ENCODE peak calls at places on chromosomes 4 and X, in seven cellular contexts. L, O, N, H, R, A and U are unnamed samples.

GRCh38 chr4:169716677-169717076 is 41.1 kb downstream of the HPF1 start:
- DNase-seq in L (no peak), O (no peak), N (no peak), H (no peak), R (no peak), A (no peak), U (no peak)

GRCh38 chrX:44873415-44874270 is 655 bp downstream of the KDM6A start:
- DNase-seq in L (peak; percentile 78), O (peak; percentile 19), N (peak; percentile 72), H (no peak), R (peak; percentile 34), A (peak; percentile 60), U (peak; percentile 72)

GRCh38 chrX:1453390-1453783 is 678 bp upstream of the ASMTL start:
- DNase-seq in L (peak; percentile 80), O (no peak), N (no peak), H (no peak), R (no peak), A (no peak), U (no peak)

GRCh38 chr4:118842055-118842454 is 6.1 kb upstream of the SEC24D start:
- DNase-seq in L (no peak), O (no peak), N (no peak), H (no peak), R (no peak), A (no peak), U (no peak)

GRCh38 chr4:24887881-24888430 is 24.9 kb downstream of the CCDC149 start:
- DNase-seq in L (no peak), O (no peak), N (no peak), H (no peak), R (no peak), A (no peak), U (no peak)

GRCh38 chr4:107066622-107067021 is 30.5 kb upstream of the DKK2 start:
- DNase-seq in L (no peak), O (no peak), N (no peak), H (no peak), R (no peak), A (no peak), U (no peak)

GRCh38 chr4:38044060-38044459 is 83.9 kb downstream of the PTTG2 start:
- DNase-seq in L (no peak), O (no peak), N (no peak), H (no peak), R (no peak), A (no peak), U (no peak)

GRCh38 chr4:108940086-108941033 is 177.5 kb upstream of the ETNPPL start:
- DNase-seq in L (no peak), O (no peak), N (no peak), H (no peak), R (no peak), A (no peak), U (no peak)

GRCh38 chr4:20273793-20274192 is 22.1 kb downstream of the SLIT2 start:
- DNase-seq in L (no peak), O (no peak), N (no peak), H (peak; percentile 19), R (peak; percentile 86), A (no peak), U (no peak)

GRCh38 chrX:13620202-13620601 is 32.7 kb upstream of the TCEANC start:
- DNase-seq in L (no peak), O (no peak), N (no peak), H (no peak), R (no peak), A (no peak), U (no peak)

GRCh38 chrX:94813541-94813940 is 1139.5 kb downstream of the FAM133A start:
- DNase-seq in L (no peak), O (no peak), N (peak; percentile 2), H (no peak), R (no peak), A (no peak), U (no peak)

GRCh38 chrX:101417981-101418841 is 10.2 kb downstream of the HNRNPH2 start:
- DNase-seq in L (peak; percentile 80), O (peak; percentile 23), N (peak; percentile 11), H (no peak), R (no peak), A (peak; percentile 63), U (peak; percentile 3)

GRCh38 chr4:80071643-80072606 is 1.1 kb downstream of the ANTXR2 start:
- DNase-seq in L (peak; percentile 55), O (no peak), N (no peak), H (peak; percentile 9), R (no peak), A (peak; percentile 67), U (peak; percentile 54)

GRCh38 chr4:29309050-29309449 is 1411.1 kb upstream of the PCDH7 start:
- DNase-seq in L (no peak), O (no peak), N (no peak), H (no peak), R (no peak), A (no peak), U (no peak)

GRCh38 chr4:70945046-70945445 is 42.9 kb downstream of the MOB1B start:
- DNase-seq in L (no peak), O (no peak), N (no peak), H (no peak), R (no peak), A (no peak), U (no peak)

GRCh38 chr4:168440442-168441264 is 39.6 kb downstream of the DDX60L start:
- DNase-seq in L (no peak), O (no peak), N (no peak), H (no peak), R (no peak), A (no peak), U (no peak)

GRCh38 chr4:164779811-164780216 is 25.9 kb downstream of the SMIM31 start:
- DNase-seq in L (no peak), O (peak; percentile 0), N (peak; percentile 33), H (peak; percentile 20), R (peak; percentile 16), A (peak; percentile 56), U (peak; percentile 64)

GRCh38 chr4:37765741-37766140 is 60.7 kb upstream of the PGM2 start:
- DNase-seq in L (no peak), O (no peak), N (no peak), H (peak; percentile 13), R (peak; percentile 8), A (no peak), U (no peak)

GRCh38 chr4:54384563-54384962 is 155.5 kb downstream of the PDGFRA start:
- DNase-seq in L (peak; percentile 27), O (peak; percentile 10), N (peak; percentile 4), H (peak; percentile 36), R (no peak), A (peak; percentile 16), U (peak; percentile 52)

GRCh38 chrX:114924846-114925245 is 92.6 kb downstream of the IL13RA2 start:
- DNase-seq in L (no peak), O (no peak), N (no peak), H (no peak), R (no peak), A (no peak), U (no peak)

GRCh38 chr4:47830263-47831025 is 7.4 kb downstream of the CORIN start:
- DNase-seq in L (no peak), O (no peak), N (no peak), H (no peak), R (no peak), A (no peak), U (no peak)

GRCh38 chr4:184123009-184123408 is 94.7 kb downstream of the ENPP6 start:
- DNase-seq in L (no peak), O (no peak), N (no peak), H (no peak), R (no peak), A (no peak), U (no peak)

GRCh38 chr4:99815597-99816011 is 1.0 kb upstream of the DAPP1 start:
- DNase-seq in L (no peak), O (no peak), N (no peak), H (no peak), R (no peak), A (no peak), U (no peak)

GRCh38 chrX:11458175-11458574 is 165.0 kb downstream of the AMELX start:
- DNase-seq in L (no peak), O (no peak), N (no peak), H (no peak), R (no peak), A (no peak), U (no peak)

GRCh38 chrX:50072110-50072509 is 128.7 kb downstream of the AKAP4 start:
- DNase-seq in L (no peak), O (no peak), N (no peak), H (no peak), R (no peak), A (no peak), U (no peak)

GRCh38 chr4:107216379-107216778 is 180.3 kb upstream of the DKK2 start:
- DNase-seq in L (no peak), O (no peak), N (no peak), H (no peak), R (no peak), A (no peak), U (no peak)

GRCh38 chr4:63170923-63171322 is 1238.3 kb downstream of the TECRL start:
- DNase-seq in L (no peak), O (no peak), N (no peak), H (no peak), R (no peak), A (no peak), U (no peak)

GRCh38 chr4:89788243-89789072 is 48.5 kb downstream of the SNCA start:
- DNase-seq in L (peak; percentile 62), O (no peak), N (no peak), H (no peak), R (no peak), A (no peak), U (no peak)

GRCh38 chr4:26201119-26201518 is 119.7 kb upstream of the RBPJ start:
- DNase-seq in L (no peak), O (no peak), N (no peak), H (no peak), R (no peak), A (no peak), U (no peak)

GRCh38 chr4:173461170-173461569 is 62.3 kb upstream of the SCRG1 start:
- DNase-seq in L (no peak), O (no peak), N (no peak), H (no peak), R (no peak), A (no peak), U (no peak)

GRCh38 chr4:74095482-74095881 is 3.5 kb downstream of the CXCL2 start:
- DNase-seq in L (no peak), O (no peak), N (no peak), H (no peak), R (no peak), A (no peak), U (no peak)